ENCODE peak calls at places on chromosomes 7 and 10, in seven cellular contexts. G, E, V, W, A, H and Z are unnamed samples.

GRCh38 chr10:5518143-5518542 is 6.6 kb upstream of the CALML3 start:
- DNase-seq in G (no peak), E (peak), V (no peak), W (no peak), A (no peak), H (peak), Z (no peak)

GRCh38 chr10:86500846-86501245 is 20.7 kb downstream of the WAPL start:
- DNase-seq in G (no peak), E (no peak), V (no peak), W (no peak), A (no peak), H (no peak), Z (no peak)

GRCh38 chr10:101529207-101529606 is 58.9 kb downstream of the POLL start:
- DNase-seq in G (no peak), E (no peak), V (no peak), W (no peak), A (no peak), H (no peak), Z (no peak)

GRCh38 chr7:25906003-25906402 is 246.0 kb upstream of the NFE2L3 start:
- DNase-seq in G (no peak), E (no peak), V (no peak), W (no peak), A (no peak), H (no peak), Z (no peak)

GRCh38 chr7:613442-614140 is 93.9 kb upstream of the PDGFA start:
- DNase-seq in G (no peak), E (no peak), V (peak), W (peak), A (no peak), H (no peak), Z (no peak)

GRCh38 chr7:42014625-42015412 is 222.2 kb downstream of the GLI3 start:
- DNase-seq in G (no peak), E (peak), V (no peak), W (no peak), A (no peak), H (peak), Z (no peak)

GRCh38 chr10:116038259-116038658 is 234.7 kb downstream of the GFRA1 start:
- DNase-seq in G (no peak), E (peak), V (no peak), W (no peak), A (no peak), H (peak), Z (no peak)

GRCh38 chr10:119441151-119441821 is 101.2 kb downstream of the RGS10 start:
- DNase-seq in G (no peak), E (no peak), V (peak), W (no peak), A (no peak), H (no peak), Z (no peak)

GRCh38 chr10:12566161-12567115 is 217.1 kb downstream of the CAMK1D start:
- DNase-seq in G (no peak), E (no peak), V (no peak), W (no peak), A (no peak), H (no peak), Z (no peak)

GRCh38 chr7:150903627-150904026 is 51.3 kb downstream of the AOC1 start:
- DNase-seq in G (no peak), E (no peak), V (peak), W (no peak), A (peak), H (no peak), Z (no peak)

GRCh38 chr7:94252971-94253370 is 141.7 kb upstream of the COL1A2 start:
- DNase-seq in G (no peak), E (no peak), V (no peak), W (no peak), A (no peak), H (no peak), Z (no peak)

GRCh38 chr10:58352956-58353610 is 18.3 kb downstream of the UBE2D1 start:
- DNase-seq in G (no peak), E (no peak), V (no peak), W (no peak), A (no peak), H (no peak), Z (no peak)